ENCODE peak calls at places on chromosomes 2 and 18, in nine cellular contexts. F, E, D, J, O, B, T, Y and N are unnamed samples.

GRCh38 chr2:62050456-62051045 is 145.1 kb downstream of the COMMD1 start:
- DNase-seq in B (no peak), T (no peak), E (no peak), D (no peak), Y (no peak), O (no peak), J (no peak), F (no peak), N (no peak)

GRCh38 chr2:190121971-190122370 is 59.4 kb upstream of the MSTN start:
- DNase-seq in D (no peak), O (peak; percentile 22), J (no peak), B (peak; percentile 13), Y (peak; percentile 30), T (peak; percentile 24), E (peak; percentile 25), F (no peak), N (no peak)

GRCh38 chr2:217935245-217935879 is 67.4 kb downstream of the TNS1 start:
- DNase-seq in E (peak; percentile 72), J (no peak), F (peak; percentile 81), B (peak; percentile 95), D (no peak), T (peak; percentile 82), Y (no peak), O (no peak), N (no peak)

GRCh38 chr2:142325870-142326269 is 195.1 kb upstream of the LRP1B start:
- DNase-seq in T (no peak), E (no peak), B (no peak), F (no peak), J (no peak), D (no peak), O (no peak), Y (no peak), N (no peak)

GRCh38 chr2:105754999-105755398 is 10.3 kb downstream of the NCK2 start:
- DNase-seq in B (no peak), E (no peak), F (no peak), D (no peak), T (no peak), J (no peak), O (no peak), Y (no peak), N (no peak)

GRCh38 chr2:180891360-180891759 is 89.0 kb upstream of the UBE2E3 start:
- DNase-seq in Y (no peak), J (no peak), F (no peak), B (no peak), D (no peak), T (no peak), O (no peak), E (no peak), N (no peak)

GRCh38 chr2:25243995-25244394 is 75.6 kb upstream of the POMC start:
- DNase-seq in E (no peak), O (no peak), D (no peak), J (no peak), Y (no peak), B (no peak), F (peak; percentile 45), T (no peak), N (no peak)

GRCh38 chr2:160534996-160535395 is 41.4 kb upstream of the RBMS1 start:
- DNase-seq in J (no peak), D (no peak), E (no peak), B (no peak), F (no peak), O (no peak), T (no peak), Y (no peak), N (no peak)

GRCh38 chr2:121085801-121086200 is 199.2 kb downstream of the TFCP2L1 start:
- DNase-seq in F (no peak), D (peak; percentile 81), T (no peak), O (no peak), E (no peak), J (no peak), B (no peak), Y (peak; percentile 61), N (no peak)

GRCh38 chr18:63192171-63192884 is 127.2 kb downstream of the BCL2 start:
- DNase-seq in J (peak; percentile 45), Y (no peak), T (no peak), E (no peak), F (no peak), B (no peak), O (no peak), D (no peak), N (no peak)

GRCh38 chr2:201924453-201924852 is 109.2 kb upstream of the FZD7 start:
- DNase-seq in E (no peak), Y (no peak), B (no peak), D (no peak), T (no peak), O (no peak), F (no peak), J (no peak), N (no peak)

GRCh38 chr2:58562281-58562680 is 321.2 kb upstream of the FANCL start:
- DNase-seq in J (no peak), Y (no peak), O (no peak), B (peak; percentile 80), E (no peak), F (no peak), D (no peak), T (peak; percentile 27), N (no peak)

GRCh38 chr18:48038636-48039035 is 108.2 kb upstream of the SMAD2 start:
- DNase-seq in B (no peak), O (no peak), Y (no peak), E (no peak), F (no peak), T (no peak), J (no peak), D (no peak), N (peak; percentile 26)

GRCh38 chr2:152407204-152407721 is 72.3 kb downstream of the FMNL2 start:
- DNase-seq in Y (peak; percentile 28), T (peak; percentile 86), B (peak; percentile 58), O (peak; percentile 11), F (peak; percentile 77), D (no peak), E (peak; percentile 53), J (no peak), N (peak; percentile 63)

GRCh38 chr18:63318882-63319382 is 637 bp downstream of the BCL2 start:
- DNase-seq in F (no peak), J (no peak), Y (no peak), T (no peak), E (no peak), O (no peak), D (no peak), B (no peak), N (no peak)

GRCh38 chr2:70431948-70432347 is 121.7 kb downstream of the TGFA start:
- DNase-seq in D (no peak), Y (no peak), E (no peak), J (no peak), T (no peak), B (no peak), O (no peak), F (no peak), N (no peak)

GRCh38 chr18:56576826-56577573 is 61.4 kb downstream of the TXNL1 start:
- DNase-seq in T (no peak), O (no peak), D (no peak), E (peak; percentile 9), F (no peak), B (peak; percentile 8), J (no peak), Y (no peak), N (no peak)

GRCh38 chr2:127453392-127454171 is 35.4 kb downstream of the PROC start:
- DNase-seq in F (no peak), O (peak; percentile 18), B (no peak), E (no peak), J (no peak), D (no peak), T (no peak), Y (peak; percentile 28), N (no peak)

GRCh38 chr2:37417321-37417720 is 72.9 kb downstream of the QPCT start:
- DNase-seq in B (peak; percentile 72), J (no peak), E (peak; percentile 36), O (no peak), F (no peak), D (no peak), Y (no peak), T (peak; percentile 71), N (no peak)

GRCh38 chr18:74249181-74249968 is 42.4 kb downstream of the CYB5A start:
- DNase-seq in B (peak; percentile 40), T (peak; percentile 94), Y (no peak), O (no peak), D (no peak), J (peak; percentile 56), F (no peak), E (peak; percentile 88), N (no peak)

GRCh38 chr2:108588070-108588668 is 53.9 kb downstream of the LIMS1 start:
- DNase-seq in Y (no peak), E (no peak), B (peak; percentile 35), D (peak; percentile 46), F (no peak), T (peak; percentile 27), O (peak; percentile 36), J (peak; percentile 66), N (no peak)
- H3K4me3 ChIP-seq in Y (no peak overlapping the region), E (no peak overlapping the region), B (no peak overlapping the region), D (no peak overlapping the region), F (no peak overlapping the region), T (no peak overlapping the region), O (no peak overlapping the region), J (peak overlapping the region; percentile 10), N (peak overlapping the region; percentile 2)

GRCh38 chr2:207919164-207919919 is 106.0 kb downstream of the PLEKHM3 start:
- DNase-seq in D (no peak), O (no peak), J (no peak), T (no peak), Y (no peak), F (no peak), B (no peak), E (no peak), N (no peak)
- H3K27ac ChIP-seq in D (no peak overlapping the region), O (no peak overlapping the region), J (no peak overlapping the region), T (no peak overlapping the region), Y (no peak overlapping the region), F (no peak overlapping the region), B (no peak overlapping the region), E (no peak overlapping the region), N (no peak overlapping the region)

DNA sequence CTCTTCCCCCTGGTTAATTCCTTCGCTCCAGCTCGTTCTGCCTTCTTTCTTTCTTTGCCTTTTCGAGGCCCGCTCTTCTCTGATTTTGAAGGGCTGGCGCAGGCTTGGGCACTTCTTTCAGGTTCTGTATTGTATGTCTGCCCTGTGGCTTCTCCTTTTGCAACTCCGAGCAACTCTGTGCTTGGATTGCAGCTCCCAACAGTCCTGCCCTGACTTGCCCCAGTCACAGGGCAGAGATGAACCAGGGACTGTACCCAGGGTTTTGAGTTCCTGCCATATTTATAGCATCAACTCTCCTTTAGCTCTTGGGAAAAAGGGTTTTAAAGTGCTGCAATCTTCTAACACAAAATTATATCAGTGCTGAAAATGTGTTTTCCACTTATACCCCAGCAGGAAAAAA is 31.1 kb upstream of the CD8A start:
- DNase-seq in T (no peak), O (no peak), E (no peak), F (no peak), J (no peak), Y (no peak), B (no peak), D (no peak), N (no peak)
- H3K4me3 ChIP-seq in T (no peak overlapping the region), O (no peak overlapping the region), E (no peak overlapping the region), F (no peak overlapping the region), J (no peak overlapping the region), Y (no peak overlapping the region), B (no peak overlapping the region), D (no peak overlapping the region), N (no peak overlapping the region)

DNA sequence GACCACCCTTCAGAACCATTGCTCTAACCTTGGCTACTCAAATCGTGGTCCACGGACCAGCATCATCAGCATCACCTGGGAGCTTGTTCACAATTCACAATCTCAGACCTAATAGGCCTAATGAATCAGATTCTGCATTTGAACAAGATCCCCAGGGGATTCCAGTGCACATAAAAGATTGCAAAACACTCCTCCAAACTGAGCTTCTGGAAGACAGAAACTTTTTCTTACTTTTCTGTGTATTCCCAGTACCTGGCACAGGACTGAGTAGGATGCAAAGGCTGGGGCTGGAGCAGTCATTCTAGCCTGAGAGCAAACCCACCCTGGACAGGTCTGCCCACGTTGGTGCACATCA is 115.1 kb upstream of the COPS8 start:
- DNase-seq in D (peak; percentile 3), F (no peak), E (no peak), T (peak; percentile 73), O (no peak), J (no peak), B (no peak), Y (no peak), N (no peak)
- H3K27ac ChIP-seq in D (peak overlapping the region; percentile 44), F (no peak overlapping the region), E (no peak overlapping the region), T (no peak overlapping the region), O (no peak overlapping the region), J (no peak overlapping the region), B (no peak overlapping the region), Y (no peak overlapping the region), N (no peak overlapping the region)